ENCODE peak calls at places on chromosomes 4 and X, in four cellular contexts. One of them, this sample, is unnamed.

GRCh38 chr4:156642161-156642560 is 329.4 kb downstream of the PDGFC start:
- DNase-seq in NCI-H2081: no peak
- DNase-seq in ascending aorta: no peak
- DNase-seq in T-helper 22 cell: no peak
- DNase-seq in this sample: no peak

GRCh38 chr4:7161721-7162214 is 30.6 kb upstream of the SORCS2 start:
- DNase-seq in ascending aorta: peak
- DNase-seq in T-helper 22 cell: no peak
- DNase-seq in NCI-H2081: no peak
- DNase-seq in this sample: no peak

GRCh38 chr4:7001271-7001670 is 41.9 kb upstream of the TADA2B start:
- DNase-seq in ascending aorta: peak
- DNase-seq in NCI-H2081: no peak
- DNase-seq in T-helper 22 cell: no peak
- DNase-seq in this sample: no peak

GRCh38 chr4:153663667-153664066 is 20.4 kb upstream of the TLR2 start:
- DNase-seq in NCI-H2081: no peak
- DNase-seq in T-helper 22 cell: no peak
- DNase-seq in ascending aorta: no peak
- DNase-seq in this sample: no peak

GRCh38 chr4:166421556-166422156 is 548.6 kb downstream of the TLL1 start:
- DNase-seq in T-helper 22 cell: no peak
- DNase-seq in ascending aorta: peak
- DNase-seq in NCI-H2081: peak
- DNase-seq in this sample: no peak

GRCh38 chr4:145061325-145061920 is 36.6 kb downstream of the ANAPC10 start:
- DNase-seq in ascending aorta: no peak
- DNase-seq in NCI-H2081: peak
- DNase-seq in T-helper 22 cell: no peak
- DNase-seq in this sample: no peak

GRCh38 chrX:136148391-136148790 is 1.1 kb downstream of the FHL1 start:
- DNase-seq in ascending aorta: no peak
- DNase-seq in NCI-H2081: no peak
- DNase-seq in T-helper 22 cell: no peak
- DNase-seq in this sample: no peak

GRCh38 chrX:38279188-38279587 is 48.1 kb downstream of the RPGR start:
- DNase-seq in ascending aorta: no peak
- DNase-seq in NCI-H2081: no peak
- DNase-seq in T-helper 22 cell: no peak
- DNase-seq in this sample: no peak

GRCh38 chr4:145536044-145536443 is 54.4 kb downstream of the SMAD1 start:
- DNase-seq in T-helper 22 cell: no peak
- DNase-seq in ascending aorta: no peak
- DNase-seq in NCI-H2081: no peak
- DNase-seq in this sample: no peak

GRCh38 chrX:46649421-46650260 is 76.1 kb downstream of the CHST7 start:
- DNase-seq in NCI-H2081: peak
- DNase-seq in ascending aorta: no peak
- DNase-seq in T-helper 22 cell: no peak
- DNase-seq in this sample: no peak

GRCh38 chrX:24341795-24342194 is 18.6 kb upstream of the SUPT20HL1 start:
- DNase-seq in T-helper 22 cell: no peak
- DNase-seq in ascending aorta: no peak
- DNase-seq in NCI-H2081: no peak
- DNase-seq in this sample: no peak

GRCh38 chr4:142405021-142405991 is 440.8 kb downstream of the INPP4B start:
- DNase-seq in ascending aorta: peak
- DNase-seq in T-helper 22 cell: peak
- DNase-seq in NCI-H2081: no peak
- DNase-seq in this sample: no peak

GRCh38 chr4:145619639-145619996 is 433 bp downstream of the MMAA start:
- DNase-seq in ascending aorta: peak
- DNase-seq in T-helper 22 cell: peak
- DNase-seq in NCI-H2081: no peak
- DNase-seq in this sample: no peak

GRCh38 chr4:26452565-26453531 is 37.4 kb downstream of the CCKAR start:
- DNase-seq in ascending aorta: no peak
- DNase-seq in NCI-H2081: peak
- DNase-seq in T-helper 22 cell: no peak
- DNase-seq in this sample: no peak

GRCh38 chrX:149818652-149819051 is 36.9 kb downstream of the MAGEA9 start:
- DNase-seq in NCI-H2081: no peak
- DNase-seq in ascending aorta: no peak
- DNase-seq in T-helper 22 cell: no peak
- DNase-seq in this sample: no peak